ENCODE peak calls at places on chromosomes 4 and X, in ten cellular contexts. F is HCT116, S is A549, G is tibial nerve, T is pancreas, Y is lung, B is PC-3, C is DND-41, I is K562, D is cardiac muscle cell. U is an unnamed sample.

GRCh38 chr4:156298230-156298629 is 344.6 kb upstream of the CTSO start:
- DNase-seq in S (no peak), I (no peak), G (no peak), C (no peak), D (peak; percentile 77), Y (no peak), F (no peak), T (no peak), B (no peak), U (no peak)

GRCh38 chr4:74168841-74169240 is 10.9 kb downstream of the MTHFD2L start:
- DNase-seq in F (no peak), D (no peak), B (no peak), Y (no peak), T (no peak), S (no peak), I (no peak), G (no peak), C (no peak), U (no peak)

GRCh38 chr4:145909331-145909730 is 29.3 kb downstream of the ZNF827 start:
- DNase-seq in G (no peak), I (peak; percentile 22), T (peak; percentile 51), B (peak; percentile 76), D (peak; percentile 48), S (peak; percentile 74), F (no peak), C (no peak), Y (peak; percentile 87), U (no peak)

GRCh38 chrX:153778684-153779101 is 2.1 kb upstream of the SRPK3 start:
- DNase-seq in S (no peak), G (no peak), T (no peak), F (no peak), B (no peak), Y (no peak), C (no peak), D (no peak), I (peak; percentile 53), U (no peak)

GRCh38 chr4:109113511-109113910 is 188.9 kb downstream of the COL25A1 start:
- DNase-seq in T (no peak), C (no peak), S (no peak), G (no peak), D (peak; percentile 11), Y (no peak), B (no peak), I (no peak), F (no peak), U (no peak)

GRCh38 chr4:688695-689497 is at the start of gene SLC49A3:
- DNase-seq in Y (no peak), G (no peak), I (no peak), T (peak; percentile 36), B (no peak), D (peak; percentile 30), S (no peak), C (no peak), F (no peak), U (no peak)

GRCh38 chr4:113394108-113394729 is 344.8 kb downstream of the ANK2 start:
- DNase-seq in F (no peak), Y (no peak), C (no peak), T (no peak), S (no peak), G (no peak), D (no peak), I (no peak), B (peak; percentile 33), U (no peak)

GRCh38 chr4:74375824-74376426 is 11.0 kb downstream of the EREG start:
- DNase-seq in T (no peak), C (no peak), D (no peak), G (no peak), I (no peak), B (peak; percentile 46), Y (no peak), S (no peak), F (no peak), U (no peak)

GRCh38 chr4:112411781-112412281 is 104.1 kb downstream of the NEUROG2 start:
- DNase-seq in Y (no peak), G (no peak), F (no peak), S (no peak), T (no peak), D (no peak), B (no peak), I (no peak), C (no peak), U (no peak)

GRCh38 chr4:147122697-147123472 is 177.2 kb upstream of the TTC29 start:
- DNase-seq in G (no peak), C (no peak), S (no peak), F (no peak), I (no peak), Y (no peak), B (no peak), T (no peak), D (no peak), U (no peak)

GRCh38 chr4:7813674-7814073 is 126.0 kb downstream of the AFAP1 start:
- DNase-seq in C (no peak), I (no peak), Y (peak; percentile 56), B (no peak), T (peak; percentile 73), S (no peak), G (no peak), F (no peak), D (peak; percentile 64), U (no peak)

GRCh38 chr4:123163501-123163900 is 233.1 kb upstream of the SPRY1 start:
- DNase-seq in B (no peak), G (no peak), C (no peak), S (no peak), D (no peak), T (no peak), I (no peak), Y (no peak), F (no peak), U (no peak)

GRCh38 chr4:25440478-25441030 is 63.5 kb downstream of the ANAPC4 start:
- DNase-seq in G (no peak), D (peak; percentile 93), I (no peak), B (no peak), F (no peak), S (no peak), Y (peak; percentile 60), C (no peak), T (peak; percentile 56), U (no peak)

GRCh38 chrX:11664211-11664888 is 1.4 kb downstream of the ARHGAP6 start:
- DNase-seq in B (no peak), G (no peak), D (peak; percentile 21), Y (no peak), I (no peak), F (no peak), S (no peak), T (no peak), C (no peak), U (no peak)

GRCh38 chr4:128606173-128606572 is 203.3 kb upstream of the JADE1 start:
- DNase-seq in S (no peak), I (no peak), T (no peak), C (no peak), D (no peak), Y (no peak), B (peak; percentile 80), F (no peak), G (no peak), U (no peak)

GRCh38 chr4:16226816-16227461 is 668 bp upstream of the TAPT1 start:
- DNase-seq in F (no peak), D (peak; percentile 41), Y (peak; percentile 58), T (peak; percentile 51), S (no peak), G (peak; percentile 25), C (peak; percentile 38), I (peak; percentile 67), B (peak; percentile 25), U (no peak)

GRCh38 chrX:150880808-150881165 is 17.7 kb downstream of the CD99L2 start:
- DNase-seq in Y (no peak), T (no peak), D (no peak), F (no peak), S (no peak), I (no peak), C (peak; percentile 30), B (no peak), G (no peak), U (no peak)

GRCh38 chr4:54660145-54660535 is 2.4 kb downstream of the KIT start:
- DNase-seq in G (no peak), B (peak; percentile 42), I (no peak), D (no peak), S (no peak), F (no peak), T (no peak), Y (no peak), C (no peak), U (no peak)

GRCh38 chr4:164023214-164023613 is 528.7 kb downstream of the TMA16 start:
- DNase-seq in C (no peak), I (no peak), Y (no peak), B (no peak), F (peak; percentile 12), D (no peak), G (no peak), S (no peak), T (no peak), U (no peak)
- H3K9me3 ChIP-seq in C (no peaks in the 10 kb centered on the region), I (no peaks in the 10 kb centered on the region), Y (no peaks in the 10 kb centered on the region), B (no peaks in the 10 kb centered on the region), F (no peaks in the 10 kb centered on the region), D (no peaks in the 10 kb centered on the region), G (peaks cover 29% of the 10 kb centered on the region), S (no peaks in the 10 kb centered on the region), T (no peaks in the 10 kb centered on the region), U (no peaks in the 10 kb centered on the region)

DNA sequence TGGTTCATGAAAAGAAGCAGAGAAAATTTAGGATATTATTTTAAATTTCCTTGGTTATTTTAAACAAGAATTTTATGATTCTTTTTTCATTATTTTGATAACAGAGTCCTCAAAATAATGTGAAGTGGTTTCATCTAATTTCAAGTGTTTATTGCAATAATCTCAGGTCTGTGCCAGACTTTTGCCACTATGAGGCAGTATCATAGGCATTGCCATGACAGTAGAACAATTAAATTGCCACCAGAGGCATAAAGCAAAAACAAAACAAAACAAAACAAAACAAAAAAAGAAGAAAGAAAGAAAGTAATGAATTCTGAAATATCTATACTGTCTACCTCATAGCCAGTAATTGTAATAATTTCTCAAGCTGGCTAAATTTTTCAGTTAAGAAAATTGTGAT is 739.2 kb downstream of the KCTD8 start:
- DNase-seq in F (no peak), T (no peak), G (no peak), C (no peak), S (no peak), D (no peak), I (no peak), Y (no peak), B (peak; percentile 3), U (no peak)
- TF ChIP-seq CTCF in F (no peak), T (no peak), G (no peak), C (no peak), S (no peak), D (no peak), I (no peak), Y (no peak), B (peak; percentile 40), U (no peak)

GRCh38 chr4:101326586-101326985 is 20.7 kb downstream of the PPP3CA start:
- DNase-seq in B (no peak), G (no peak), S (no peak), Y (no peak), T (no peak), F (no peak), I (no peak), D (no peak), C (no peak), U (no peak)
- H3K4me1 ChIP-seq in B (peaks cover 12% of the 10 kb centered on the region), G (no peaks in the 10 kb centered on the region), S (peaks cover 10% of the 10 kb centered on the region), Y (peaks cover 18% of the 10 kb centered on the region), T (no peaks in the 10 kb centered on the region), F (no peaks in the 10 kb centered on the region), I (no peaks in the 10 kb centered on the region), D (no peaks in the 10 kb centered on the region), C (peaks cover 24% of the 10 kb centered on the region), U (no peaks in the 10 kb centered on the region)

DNA sequence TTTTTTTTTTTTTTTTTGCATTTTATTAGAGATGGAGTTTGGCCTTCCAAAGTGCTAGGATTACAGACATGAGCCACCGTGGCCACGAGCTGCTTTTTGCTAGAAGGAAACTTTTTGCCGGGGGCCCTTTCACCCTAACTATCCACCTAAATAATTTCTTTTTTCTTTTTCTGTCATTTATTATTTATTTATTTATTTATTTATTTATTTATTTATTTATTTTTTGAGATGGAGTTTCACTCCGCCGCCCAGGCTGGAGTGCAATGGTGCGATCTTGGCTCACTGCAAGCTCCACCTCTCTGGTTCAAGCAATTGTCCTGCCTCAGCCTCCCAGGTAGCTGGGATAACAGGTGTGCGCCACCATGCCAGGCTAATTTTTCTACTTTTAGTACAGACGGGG is 303.9 kb downstream of the ASMT start:
- DNase-seq in B (no peak), C (no peak), I (no peak), T (no peak), G (no peak), F (no peak), D (no peak), S (no peak), Y (no peak), U (no peak)
- H3K9me3 ChIP-seq in B (no peaks in the 10 kb centered on the region), C (no peaks in the 10 kb centered on the region), I (no peaks in the 10 kb centered on the region), T (no peaks in the 10 kb centered on the region), G (peaks cover 13% of the 10 kb centered on the region), F (no peaks in the 10 kb centered on the region), D (no peaks in the 10 kb centered on the region), S (no peaks in the 10 kb centered on the region), Y (peaks cover 5% of the 10 kb centered on the region), U (no peaks in the 10 kb centered on the region)